ENCODE peak calls at places on chromosomes 16 and 17, in five cellular contexts. One of them, this sample, is unnamed. For H3K27me3, the result is how much of the 10 kb centered on the place peaks cover.

GRCh38 chr17:1083451-1084187 is 86.7 kb downstream of the TIMM22 start:
- ATAC-seq in GM12878: no peak
- ATAC-seq in HepG2: no peak
- ATAC-seq in upper lobe of left lung: no peak
- ATAC-seq in K562: no peak
- ATAC-seq in this sample: no peak

GRCh38 chr17:28338056-28338768 is 2.7 kb downstream of the TNFAIP1 start:
- ATAC-seq in HepG2: no peak
- ATAC-seq in K562: no peak
- ATAC-seq in upper lobe of left lung: no peak
- ATAC-seq in GM12878: no peak
- ATAC-seq in this sample: no peak

GRCh38 chr17:27905524-27906237 is 12.5 kb upstream of the LYRM9 start:
- ATAC-seq in upper lobe of left lung: no peak
- ATAC-seq in GM12878: no peak
- ATAC-seq in K562: no peak
- ATAC-seq in HepG2: peak
- ATAC-seq in this sample: no peak

GRCh38 chr17:49624896-49625295 is 49.2 kb downstream of the NXPH3 start:
- ATAC-seq in GM12878: no peak
- ATAC-seq in upper lobe of left lung: no peak
- ATAC-seq in K562: no peak
- ATAC-seq in HepG2: no peak
- ATAC-seq in this sample: no peak

GRCh38 chr16:23301251-23302044 is 654 bp upstream of the SCNN1B start:
- ATAC-seq in HepG2: no peak
- ATAC-seq in GM12878: peak
- ATAC-seq in K562: no peak
- ATAC-seq in upper lobe of left lung: peak
- ATAC-seq in this sample: no peak

GRCh38 chr17:27206447-27206846 is 87.5 kb upstream of the WSB1 start:
- ATAC-seq in upper lobe of left lung: peak
- ATAC-seq in K562: peak
- ATAC-seq in GM12878: peak
- ATAC-seq in HepG2: no peak
- ATAC-seq in this sample: no peak

GRCh38 chr16:86578499-86579267 is at the start of gene FOXL1:
- ATAC-seq in K562: no peak
- ATAC-seq in HepG2: no peak
- ATAC-seq in GM12878: peak
- ATAC-seq in upper lobe of left lung: peak
- ATAC-seq in this sample: no peak

GRCh38 chr17:2712300-2713043 is 908 bp upstream of the CLUH start:
- ATAC-seq in K562: no peak
- ATAC-seq in upper lobe of left lung: peak
- ATAC-seq in HepG2: no peak
- ATAC-seq in GM12878: no peak
- ATAC-seq in this sample: no peak

GRCh38 chr17:15351925-15352324 is 10.5 kb upstream of the TEKT3 start:
- ATAC-seq in K562: no peak
- ATAC-seq in GM12878: no peak
- ATAC-seq in upper lobe of left lung: peak
- ATAC-seq in HepG2: no peak
- ATAC-seq in this sample: peak

GRCh38 chr16:73000020-73000906 is 47.7 kb downstream of the ZFHX3 start:
- ATAC-seq in K562: no peak
- ATAC-seq in GM12878: no peak
- ATAC-seq in HepG2: peak
- ATAC-seq in upper lobe of left lung: peak
- ATAC-seq in this sample: peak

GRCh38 chr16:89564476-89565255 is 4.2 kb downstream of the RPL13 start:
- ATAC-seq in K562: peak
- ATAC-seq in HepG2: peak
- ATAC-seq in GM12878: peak
- ATAC-seq in upper lobe of left lung: no peak
- ATAC-seq in this sample: no peak

GRCh38 chr17:40953876-40954275 is 12.9 kb downstream of the KRT39 start:
- ATAC-seq in K562: no peak
- ATAC-seq in GM12878: no peak
- ATAC-seq in upper lobe of left lung: no peak
- ATAC-seq in HepG2: no peak
- ATAC-seq in this sample: no peak

GRCh38 chr17:40960144-40960543 is 6.6 kb downstream of the KRT39 start:
- ATAC-seq in upper lobe of left lung: no peak
- ATAC-seq in HepG2: no peak
- ATAC-seq in K562: no peak
- ATAC-seq in GM12878: no peak
- ATAC-seq in this sample: no peak

GRCh38 chr17:40952675-40953074 is 14.1 kb downstream of the KRT39 start:
- ATAC-seq in upper lobe of left lung: peak
- ATAC-seq in GM12878: no peak
- ATAC-seq in HepG2: no peak
- ATAC-seq in K562: no peak
- ATAC-seq in this sample: peak

GRCh38 chr17:40958086-40958953 is 8.4 kb downstream of the KRT39 start:
- ATAC-seq in HepG2: peak
- ATAC-seq in upper lobe of left lung: no peak
- ATAC-seq in K562: no peak
- ATAC-seq in GM12878: no peak
- ATAC-seq in this sample: no peak

GRCh38 chr17:40956401-40957254 is 10.1 kb downstream of the KRT39 start:
- ATAC-seq in K562: no peak
- ATAC-seq in GM12878: no peak
- ATAC-seq in HepG2: peak
- ATAC-seq in upper lobe of left lung: peak
- ATAC-seq in this sample: no peak
- TF ChIP-seq EP300 in K562: no peak
- TF ChIP-seq EP300 in GM12878: no peak
- TF ChIP-seq EP300 in HepG2: peak
- TF ChIP-seq EP300 in upper lobe of left lung: no peak
- TF ChIP-seq EP300 in this sample: no peak

DNA sequence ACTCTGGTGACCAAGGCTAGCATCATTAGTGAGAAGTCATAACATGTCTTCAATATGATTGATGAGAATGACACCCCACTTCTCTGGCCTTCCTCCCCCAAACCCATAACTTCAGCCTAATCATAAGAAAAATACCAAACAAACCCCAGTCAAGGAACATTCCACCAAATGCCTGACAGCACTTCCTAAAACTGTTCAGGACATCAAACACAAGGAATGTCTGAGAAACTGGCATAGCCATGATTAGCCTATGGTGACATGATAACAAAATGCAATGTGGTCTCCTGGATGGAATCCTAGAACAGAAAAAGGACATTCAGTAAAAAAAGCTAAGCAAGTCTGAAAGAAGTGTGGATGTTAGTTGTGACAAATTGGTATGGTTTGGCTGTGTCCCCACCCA is 24.7 kb upstream of the TBX4 start:
- ATAC-seq in upper lobe of left lung: no peak
- ATAC-seq in K562: no peak
- ATAC-seq in GM12878: no peak
- ATAC-seq in HepG2: no peak
- ATAC-seq in this sample: no peak
- H3K27me3 ChIP-seq in upper lobe of left lung: under half
- H3K27me3 ChIP-seq in K562: under half
- H3K27me3 ChIP-seq in GM12878: under half
- H3K27me3 ChIP-seq in HepG2: under half
- H3K27me3 ChIP-seq in this sample: under half

GRCh38 chr17:9568004-9568403 is 7.6 kb downstream of the STX8 start:
- ATAC-seq in upper lobe of left lung: no peak
- ATAC-seq in HepG2: no peak
- ATAC-seq in GM12878: no peak
- ATAC-seq in K562: no peak
- ATAC-seq in this sample: no peak
- TF ChIP-seq CTCF in upper lobe of left lung: no peak
- TF ChIP-seq CTCF in HepG2: no peak
- TF ChIP-seq CTCF in GM12878: no peak
- TF ChIP-seq CTCF in K562: no peak
- TF ChIP-seq CTCF in this sample: no peak

DNA sequence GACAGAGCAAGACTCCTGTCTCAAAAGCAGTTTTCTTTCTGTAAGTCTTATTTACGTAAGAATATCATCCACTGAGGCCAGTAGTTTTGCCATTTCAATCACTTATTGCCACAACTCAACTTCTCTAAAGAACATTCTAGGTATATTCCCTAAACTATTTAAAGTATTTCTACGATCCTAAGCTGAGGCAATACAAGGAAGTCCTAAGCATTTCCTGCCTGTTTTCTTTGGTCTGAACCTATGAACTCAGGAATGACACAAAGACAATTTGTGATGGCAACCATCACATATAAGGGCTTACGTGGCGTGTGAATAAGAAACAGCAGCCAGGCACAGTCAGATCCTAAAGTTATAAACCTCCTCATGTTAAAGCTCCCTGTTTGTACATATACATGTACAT is 14.2 kb downstream of the USP36 start:
- ATAC-seq in GM12878: no peak
- ATAC-seq in HepG2: no peak
- ATAC-seq in upper lobe of left lung: peak
- ATAC-seq in K562: no peak
- ATAC-seq in this sample: peak
- TF ChIP-seq EP300 in GM12878: no peak
- TF ChIP-seq EP300 in HepG2: no peak
- TF ChIP-seq EP300 in upper lobe of left lung: no peak
- TF ChIP-seq EP300 in K562: no peak
- TF ChIP-seq EP300 in this sample: no peak

GRCh38 chr17:81807210-81807719 is 3.3 kb downstream of the GCGR start:
- ATAC-seq in HepG2: peak
- ATAC-seq in K562: peak
- ATAC-seq in GM12878: peak
- ATAC-seq in upper lobe of left lung: no peak
- ATAC-seq in this sample: no peak
- H3K27me3 ChIP-seq in HepG2: under half
- H3K27me3 ChIP-seq in K562: half or more
- H3K27me3 ChIP-seq in GM12878: under half
- H3K27me3 ChIP-seq in upper lobe of left lung: under half
- H3K27me3 ChIP-seq in this sample: half or more

This sample was measured in gastroesophageal sphincter.